ENCODE peak calls at places on chromosomes 5 and 9, in seven cellular contexts. I, M, Y, B, H, D and V are unnamed samples.

GRCh38 chr9:97567182-97567893 is 65.8 kb downstream of the TSTD2 start:
- DNase-seq in I (no peak), M (no peak), Y (no peak), B (no peak), H (no peak), D (no peak), V (no peak)

GRCh38 chr5:13780081-13780480 is 164.4 kb downstream of the DNAH5 start:
- DNase-seq in I (no peak), M (no peak), Y (no peak), B (no peak), H (no peak), D (no peak), V (no peak)

GRCh38 chr5:141359790-141360426 is at the start of gene PCDHGB2:
- DNase-seq in I (no peak), M (peak; percentile 35), Y (no peak), B (peak; percentile 30), H (peak; percentile 43), D (no peak), V (no peak)

GRCh38 chr9:88775559-88775958 is 215.7 kb upstream of the S1PR3 start:
- DNase-seq in I (no peak), M (no peak), Y (no peak), B (no peak), H (peak; percentile 47), D (no peak), V (no peak)

GRCh38 chr5:139764250-139764791 is 31.3 kb upstream of the PSD2 start:
- DNase-seq in I (no peak), M (peak; percentile 86), Y (no peak), B (peak; percentile 88), H (no peak), D (peak; percentile 85), V (no peak)

GRCh38 chr9:120663380-120663779 is 50.9 kb downstream of the MEGF9 start:
- DNase-seq in I (no peak), M (no peak), Y (no peak), B (no peak), H (no peak), D (no peak), V (no peak)

GRCh38 chr5:93395891-93396465 is 185.0 kb downstream of the NR2F1-AS1 start:
- DNase-seq in I (no peak), M (no peak), Y (no peak), B (no peak), H (peak; percentile 26), D (no peak), V (no peak)

GRCh38 chr5:143800715-143801114 is 11.2 kb upstream of the HMHB1 start:
- DNase-seq in I (no peak), M (no peak), Y (no peak), B (peak; percentile 18), H (no peak), D (no peak), V (no peak)

GRCh38 chr9:34190996-34191892 is 12.4 kb downstream of the UBAP1 start:
- DNase-seq in I (peak; percentile 9), M (no peak), Y (no peak), B (no peak), H (peak; percentile 40), D (no peak), V (no peak)

GRCh38 chr5:101390317-101390908 is 487.3 kb upstream of the ST8SIA4 start:
- DNase-seq in I (no peak), M (peak; percentile 48), Y (peak; percentile 1), B (peak; percentile 81), H (peak; percentile 50), D (peak; percentile 1), V (no peak)